ENCODE peak calls at places on chromosomes 12 and 14, in seven cellular contexts. X is HS-5; E is right atrium auricular region; H is activated T-helper 9 cell treated with anti-CD3 and anti-CD28 coated beads, Interleukin-2, amount 50 U/mL, for 16 hours; V is prostate gland; C is NCI-H510A; A is osteocyte. Y is an unnamed sample.

GRCh38 chr12:8559676-8560075 is 19.0 kb upstream of the CLEC4E start:
- DNase-seq in X (no peak), C (no peak), A (no peak), E (no peak), V (no peak), H (no peak), Y (no peak)

GRCh38 chr14:77305696-77306095 is 15.0 kb downstream of the POMT2 start:
- DNase-seq in V (no peak), H (no peak), X (no peak), A (no peak), C (no peak), E (no peak), Y (no peak)

GRCh38 chr12:87425942-87426554 is 603.2 kb downstream of the C12orf50 start:
- DNase-seq in A (no peak), V (no peak), C (no peak), H (no peak), E (no peak), X (no peak), Y (no peak)

GRCh38 chr12:94429633-94430032 is 30.0 kb downstream of the CEP83 start:
- DNase-seq in V (no peak), X (no peak), C (no peak), E (no peak), H (no peak), A (no peak), Y (no peak)

GRCh38 chr12:119229837-119230236 is 51.1 kb downstream of the HSPB8 start:
- DNase-seq in E (peak), A (no peak), V (no peak), C (no peak), X (no peak), H (no peak), Y (no peak)

GRCh38 chr12:55927588-55928502 is at the start of gene PYM1:
- DNase-seq in X (no peak), E (peak), V (peak), A (peak), H (peak), C (peak), Y (peak)

GRCh38 chr14:23306412-23307145 is at the start of gene BCL2L2:
- DNase-seq in H (no peak), X (peak), A (peak), V (peak), E (peak), C (peak), Y (no peak)

GRCh38 chr14:100725587-100726387 is 905 bp upstream of the DLK1 start:
- DNase-seq in V (no peak), E (no peak), A (no peak), H (no peak), X (no peak), C (no peak), Y (no peak)

GRCh38 chr14:71709076-71709475 is 223.2 kb upstream of the RGS6 start:
- DNase-seq in V (no peak), X (no peak), E (no peak), H (no peak), A (no peak), C (no peak), Y (no peak)

GRCh38 chr14:74977164-74977900 is 21.9 kb upstream of the PGF start:
- DNase-seq in H (no peak), V (no peak), C (no peak), E (no peak), X (no peak), A (no peak), Y (no peak)

GRCh38 chr14:81676879-81677278 is 143.2 kb upstream of the SEL1L start:
- DNase-seq in C (no peak), H (no peak), V (no peak), E (no peak), X (no peak), A (no peak), Y (no peak)

GRCh38 chr14:69625299-69626131 is 14.1 kb downstream of the SUSD6 start:
- DNase-seq in H (peak), E (peak), C (no peak), A (no peak), V (no peak), X (no peak), Y (no peak)

GRCh38 chr12:104736307-104736706 is 221.8 kb downstream of the SLC41A2 start:
- DNase-seq in C (no peak), H (no peak), A (peak), X (peak), V (no peak), E (no peak), Y (no peak)

GRCh38 chr12:76551482-76551888 is 8.1 kb downstream of the OSBPL8 start:
- DNase-seq in E (no peak), A (no peak), X (no peak), H (no peak), V (no peak), C (no peak), Y (no peak)

GRCh38 chr12:113306382-113306781 is 28.5 kb downstream of the SLC8B1 start:
- DNase-seq in H (no peak), X (no peak), C (peak), E (no peak), V (no peak), A (no peak), Y (no peak)

GRCh38 chr12:49813131-49813530 is 15.1 kb downstream of the NCKAP5L start:
- DNase-seq in H (no peak), A (no peak), X (no peak), C (no peak), E (no peak), V (no peak), Y (no peak)

GRCh38 chr14:77638738-77639137 is 22.3 kb upstream of the SPTLC2 start:
- DNase-seq in V (no peak), H (no peak), X (peak), C (no peak), E (no peak), A (no peak), Y (peak)

GRCh38 chr12:111728795-111729194 is 37.9 kb upstream of the ALDH2 start:
- DNase-seq in C (no peak), H (no peak), V (no peak), A (no peak), E (no peak), X (no peak), Y (no peak)

Y was measured in keratinocyte.